ENCODE peak calls at places on chromosomes 11 and 22, in eight cellular contexts. X is fibroblast of the aortic adventitia, L is left ventricle myocardium inferior, W is thoracic aorta, M is adrenal gland, T is cardiac muscle cell, K is choroid plexus epithelial cell, S is fibroblast of mammary gland. V is an unnamed sample.

GRCh38 chr22:19149047-19149883 is 827 bp downstream of the GSC2 start:
- DNase-seq in W (no peak), L (no peak), K (no peak), M (no peak), X (no peak), T (peak; percentile 5), S (peak; percentile 12), V (no peak)

GRCh38 chr11:84993386-84993785 is 633.8 kb downstream of the DLG2 start:
- DNase-seq in X (peak; percentile 4), W (no peak), M (no peak), K (peak; percentile 58), S (peak; percentile 31), T (no peak), L (no peak), V (no peak)

GRCh38 chr11:92384807-92385206 is 160.2 kb downstream of the FAT3 start:
- DNase-seq in W (no peak), M (no peak), S (no peak), K (peak; percentile 57), T (peak; percentile 10), L (no peak), X (peak; percentile 4), V (peak; percentile 32)

GRCh38 chr22:20918663-20919220 is 1.5 kb downstream of the CRKL start:
- DNase-seq in L (no peak), X (no peak), T (no peak), S (no peak), K (no peak), M (no peak), W (no peak), V (no peak)

GRCh38 chr22:23837496-23837859 is 1.3 kb downstream of the DERL3 start:
- DNase-seq in T (no peak), L (no peak), S (no peak), K (no peak), W (no peak), M (no peak), X (no peak), V (no peak)

GRCh38 chr11:68036717-68037239 is 2.0 kb upstream of the TCIRG1 start:
- DNase-seq in T (no peak), L (peak; percentile 73), W (no peak), M (peak; percentile 81), K (no peak), S (no peak), X (no peak), V (no peak)

GRCh38 chr11:35237860-35238715 is 99.1 kb downstream of the CD44 start:
- DNase-seq in M (peak; percentile 76), L (no peak), W (no peak), K (peak; percentile 83), T (peak; percentile 80), X (no peak), S (peak; percentile 64), V (peak; percentile 45)

GRCh38 chr11:63768232-63769043 is at the start of gene ZFTA:
- DNase-seq in S (peak; percentile 34), M (peak; percentile 70), L (peak; percentile 71), W (no peak), K (peak; percentile 62), X (peak; percentile 55), T (peak; percentile 70), V (peak; percentile 64)

GRCh38 chr11:111976614-111977140 is 39.5 kb downstream of the DIXDC1 start:
- DNase-seq in T (peak; percentile 4), K (peak; percentile 17), M (peak; percentile 51), X (no peak), L (no peak), W (peak; percentile 36), S (no peak), V (peak; percentile 17)

GRCh38 chr22:23037429-23038333 is 32.6 kb upstream of the GNAZ start:
- DNase-seq in L (no peak), M (no peak), X (no peak), S (no peak), W (no peak), K (no peak), T (no peak), V (no peak)

GRCh38 chr11:67379061-67380058 is 6.0 kb upstream of the CLCF1 start:
- DNase-seq in S (peak; percentile 61), X (peak; percentile 62), M (no peak), W (no peak), L (no peak), K (peak; percentile 47), T (no peak), V (no peak)

GRCh38 chr11:23010790-23011340 is 150.6 kb upstream of the CCDC179 start:
- DNase-seq in T (no peak), S (no peak), W (no peak), K (no peak), L (no peak), M (no peak), X (no peak), V (no peak)

GRCh38 chr11:23013509-23013908 is 153.2 kb upstream of the CCDC179 start:
- DNase-seq in M (no peak), T (no peak), L (no peak), W (no peak), K (no peak), X (no peak), S (no peak), V (no peak)

DNA sequence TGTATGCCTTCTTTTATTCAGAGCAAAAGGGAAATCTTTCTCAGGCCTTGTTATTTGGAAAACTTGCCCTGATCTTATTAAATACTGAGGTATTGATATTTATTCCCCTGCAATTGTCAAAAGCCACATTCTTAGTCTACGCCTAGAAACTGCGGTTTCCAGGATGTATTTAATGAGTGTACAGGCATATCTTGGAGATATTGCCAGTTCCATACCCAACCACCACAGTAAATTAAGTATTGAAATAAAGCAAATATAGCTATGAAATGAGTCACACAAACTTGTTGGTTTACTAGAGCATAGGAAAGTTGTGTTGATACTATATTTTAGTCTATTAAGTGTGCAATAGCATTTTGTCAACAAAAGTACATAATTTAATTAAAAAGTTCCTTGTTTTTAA is 152.7 kb upstream of the CCDC179 start:
- DNase-seq in W (no peak), K (no peak), X (no peak), T (no peak), L (no peak), S (no peak), M (no peak), V (no peak)
- H3K4me3 ChIP-seq in W (no peak overlapping the region), K (no peak overlapping the region), X (no peak overlapping the region), T (no peak overlapping the region), L (no peak overlapping the region), S (no peak overlapping the region), M (no peak overlapping the region), V (no peak overlapping the region)

GRCh38 chr11:72788250-72788649 is 5.6 kb downstream of the STARD10 start:
- DNase-seq in T (no peak), L (no peak), M (no peak), W (no peak), S (no peak), X (no peak), K (no peak), V (no peak)

GRCh38 chr11:72789493-72790131 is 4.2 kb downstream of the STARD10 start:
- DNase-seq in K (peak; percentile 51), X (peak; percentile 61), M (no peak), S (peak; percentile 73), W (no peak), L (peak; percentile 68), T (peak; percentile 61), V (no peak)

GRCh38 chr11:72786305-72787261 is 7.3 kb downstream of the STARD10 start:
- DNase-seq in T (no peak), M (no peak), S (no peak), X (no peak), K (no peak), W (no peak), L (no peak), V (no peak)

GRCh38 chr11:72784662-72785061 is 9.2 kb downstream of the STARD10 start:
- DNase-seq in X (no peak), M (no peak), T (no peak), K (no peak), S (no peak), L (no peak), W (no peak), V (no peak)

GRCh38 chr11:72787262-72788104 is 6.4 kb downstream of the STARD10 start:
- DNase-seq in X (no peak), M (no peak), T (no peak), W (no peak), K (no peak), S (no peak), L (no peak), V (no peak)
- TF ChIP-seq CTCF in X (peak; percentile 9), M (no peak), T (no peak), W (no peak), K (peak; percentile 21), S (no peak), L (no peak), V (no peak)

GRCh38 chr11:32435152-32435480 is 223 bp downstream of the WT1 start:
- DNase-seq in L (no peak), X (peak; percentile 16), T (peak; percentile 75), M (no peak), S (no peak), K (no peak), W (no peak), V (no peak)

GRCh38 chr11:32435511-32435946 is at the start of gene WT1:
- DNase-seq in W (no peak), L (peak; percentile 66), S (no peak), T (peak; percentile 91), X (peak; percentile 13), K (no peak), M (no peak), V (no peak)

GRCh38 chr11:32436751-32437405 is 1.5 kb upstream of the WT1 start:
- DNase-seq in L (no peak), S (no peak), K (no peak), W (no peak), M (no peak), X (no peak), T (peak; percentile 42), V (no peak)

GRCh38 chr11:32437406-32438345 is 2.3 kb upstream of the WT1 start:
- DNase-seq in M (no peak), X (no peak), S (no peak), T (no peak), K (no peak), L (no peak), W (no peak), V (no peak)

DNA sequence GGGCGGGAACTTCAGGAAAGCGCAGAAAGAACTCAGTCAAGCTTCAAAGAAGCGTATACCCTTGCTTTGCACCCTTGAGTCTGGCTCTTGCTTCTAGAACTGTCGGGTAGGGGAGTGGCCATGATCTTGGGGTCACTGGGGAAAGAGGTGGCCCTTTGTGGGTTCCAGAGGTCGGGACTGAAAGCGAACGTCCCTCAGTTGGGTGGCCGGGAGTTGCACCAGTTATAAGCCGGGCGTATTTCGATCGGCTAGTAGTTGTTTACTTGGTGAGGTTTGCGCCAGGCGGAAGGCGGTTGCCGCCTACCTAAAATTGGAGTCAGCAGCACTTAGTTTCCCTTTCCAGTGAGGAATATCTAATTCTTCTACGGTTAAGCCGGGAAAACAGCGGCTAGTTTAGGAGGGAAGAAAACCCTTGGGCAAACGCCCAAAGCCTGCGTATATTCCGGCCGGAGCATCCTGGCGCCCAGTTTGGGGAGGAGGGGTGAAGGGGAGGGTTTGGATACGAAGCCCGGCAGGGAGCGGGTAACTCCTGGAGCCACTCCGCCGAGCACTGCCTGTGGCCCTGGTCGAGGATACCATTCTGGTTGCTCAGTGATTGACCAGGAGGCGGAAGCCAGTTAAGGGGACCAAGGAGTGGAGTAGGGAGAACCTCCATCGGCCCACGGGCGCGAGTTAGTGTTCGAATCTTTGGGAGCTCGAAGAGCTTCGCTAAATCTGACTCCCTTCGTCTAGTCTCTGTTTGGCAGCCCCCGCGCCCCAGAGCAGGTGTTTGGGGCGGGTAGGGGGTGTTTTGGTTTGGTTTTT is 810 bp upstream of the WT1 start:
- DNase-seq in L (no peak), X (peak; percentile 37), M (no peak), W (no peak), K (no peak), T (peak; percentile 78), S (no peak), V (no peak)
- H3K4me3 ChIP-seq in L (peak overlapping the region; percentile 72), X (peak overlapping the region; percentile 60), M (no peak overlapping the region), W (peak overlapping the region; percentile 27), K (no peak overlapping the region), T (peak overlapping the region; percentile 22), S (no peak overlapping the region), V (no peak overlapping the region)

GRCh38 chr11:127003260-127003981 is 2.9 kb upstream of the KIRREL3 start:
- DNase-seq in X (no peak), W (no peak), T (no peak), L (no peak), M (no peak), S (no peak), K (no peak), V (peak; percentile 62)
- TF ChIP-seq CTCF in X (no peak), W (no peak), T (peak; percentile 22), L (peak; percentile 23), M (no peak), S (peak; percentile 19), K (no peak), V (peak; percentile 35)